ENCODE peak calls at places on chromosome 10, in seven cellular contexts. One of them, this sample, is unnamed.

GRCh38 chr10:111357859-111358258 is 281.0 kb downstream of the ADRA2A start:
- DNase-seq in mesendoderm: no peak
- DNase-seq in neuronal stem cell: no peak
- DNase-seq in IMR-90: no peak
- DNase-seq in H1: no peak
- DNase-seq in H9: no peak
- DNase-seq in trophoblast cell: no peak
- DNase-seq in this sample: no peak

GRCh38 chr10:97016728-97017473 is 168.9 kb downstream of the SLIT1 start:
- DNase-seq in mesendoderm: no peak
- DNase-seq in neuronal stem cell: no peak
- DNase-seq in IMR-90: no peak
- DNase-seq in H1: no peak
- DNase-seq in H9: peak; percentile 20
- DNase-seq in trophoblast cell: no peak
- DNase-seq in this sample: no peak

GRCh38 chr10:43427166-43427825 is 9.6 kb upstream of the ZNF487 start:
- DNase-seq in mesendoderm: no peak
- DNase-seq in neuronal stem cell: no peak
- DNase-seq in IMR-90: no peak
- DNase-seq in H1: no peak
- DNase-seq in H9: no peak
- DNase-seq in trophoblast cell: no peak
- DNase-seq in this sample: no peak

GRCh38 chr10:107653832-107654287 is 489.4 kb upstream of the SORCS1 start:
- DNase-seq in mesendoderm: no peak
- DNase-seq in neuronal stem cell: no peak
- DNase-seq in IMR-90: peak; percentile 5
- DNase-seq in H1: no peak
- DNase-seq in H9: no peak
- DNase-seq in trophoblast cell: peak; percentile 6
- DNase-seq in this sample: peak; percentile 65

GRCh38 chr10:93280121-93280698 is 201.9 kb downstream of the MYOF start:
- DNase-seq in mesendoderm: no peak
- DNase-seq in neuronal stem cell: no peak
- DNase-seq in IMR-90: no peak
- DNase-seq in H1: peak; percentile 82
- DNase-seq in H9: peak; percentile 65
- DNase-seq in trophoblast cell: no peak
- DNase-seq in this sample: no peak

GRCh38 chr10:4066581-4067403 is 281.8 kb upstream of the KLF6 start:
- DNase-seq in mesendoderm: no peak
- DNase-seq in neuronal stem cell: no peak
- DNase-seq in IMR-90: no peak
- DNase-seq in H1: no peak
- DNase-seq in H9: no peak
- DNase-seq in trophoblast cell: no peak
- DNase-seq in this sample: no peak

GRCh38 chr10:106043833-106044232 is 1120.7 kb downstream of the SORCS1 start:
- DNase-seq in mesendoderm: peak; percentile 8
- DNase-seq in neuronal stem cell: no peak
- DNase-seq in IMR-90: peak; percentile 2
- DNase-seq in H1: no peak
- DNase-seq in H9: no peak
- DNase-seq in trophoblast cell: no peak
- DNase-seq in this sample: peak; percentile 2

GRCh38 chr10:19946245-19946644 is 130.0 kb downstream of the PLXDC2 start:
- DNase-seq in mesendoderm: no peak
- DNase-seq in neuronal stem cell: no peak
- DNase-seq in IMR-90: no peak
- DNase-seq in H1: no peak
- DNase-seq in H9: no peak
- DNase-seq in trophoblast cell: no peak
- DNase-seq in this sample: no peak

GRCh38 chr10:13891542-13892431 is 305.0 kb downstream of the PRPF18 start:
- DNase-seq in mesendoderm: peak; percentile 79
- DNase-seq in neuronal stem cell: peak; percentile 36
- DNase-seq in IMR-90: no peak
- DNase-seq in H1: peak; percentile 67
- DNase-seq in H9: no peak
- DNase-seq in trophoblast cell: peak; percentile 83
- DNase-seq in this sample: no peak

GRCh38 chr10:30816144-30816811 is 186.7 kb upstream of the LYZL2 start:
- DNase-seq in mesendoderm: no peak
- DNase-seq in neuronal stem cell: no peak
- DNase-seq in IMR-90: no peak
- DNase-seq in H1: no peak
- DNase-seq in H9: no peak
- DNase-seq in trophoblast cell: no peak
- DNase-seq in this sample: no peak

GRCh38 chr10:113042961-113043360 is 92.9 kb downstream of the TCF7L2 start:
- DNase-seq in mesendoderm: no peak
- DNase-seq in neuronal stem cell: no peak
- DNase-seq in IMR-90: no peak
- DNase-seq in H1: no peak
- DNase-seq in H9: no peak
- DNase-seq in trophoblast cell: no peak
- DNase-seq in this sample: no peak

GRCh38 chr10:83930-84530 is 34.9 kb upstream of the TUBB8 start:
- DNase-seq in mesendoderm: no peak
- DNase-seq in neuronal stem cell: no peak
- DNase-seq in IMR-90: no peak
- DNase-seq in H1: no peak
- DNase-seq in H9: no peak
- DNase-seq in trophoblast cell: no peak
- DNase-seq in this sample: no peak

GRCh38 chr10:124221356-124222297 is 128.2 kb upstream of the CHST15 start:
- DNase-seq in mesendoderm: peak; percentile 81
- DNase-seq in neuronal stem cell: no peak
- DNase-seq in IMR-90: no peak
- DNase-seq in H1: no peak
- DNase-seq in H9: no peak
- DNase-seq in trophoblast cell: no peak
- DNase-seq in this sample: peak; percentile 71

GRCh38 chr10:58275908-58276307 is 6.9 kb downstream of the CISD1 start:
- DNase-seq in mesendoderm: peak; percentile 21
- DNase-seq in neuronal stem cell: no peak
- DNase-seq in IMR-90: peak; percentile 78
- DNase-seq in H1: no peak
- DNase-seq in H9: no peak
- DNase-seq in trophoblast cell: no peak
- DNase-seq in this sample: peak; percentile 66

GRCh38 chr10:93461807-93462178 is 20.3 kb downstream of the MYOF start:
- DNase-seq in mesendoderm: no peak
- DNase-seq in neuronal stem cell: no peak
- DNase-seq in IMR-90: peak; percentile 51
- DNase-seq in H1: no peak
- DNase-seq in H9: no peak
- DNase-seq in trophoblast cell: no peak
- DNase-seq in this sample: peak; percentile 54

GRCh38 chr10:126839094-126839761 is 66.0 kb upstream of the DOCK1 start:
- DNase-seq in mesendoderm: no peak
- DNase-seq in neuronal stem cell: no peak
- DNase-seq in IMR-90: no peak
- DNase-seq in H1: no peak
- DNase-seq in H9: no peak
- DNase-seq in trophoblast cell: no peak
- DNase-seq in this sample: no peak

GRCh38 chr10:30826679-30827078 is 197.1 kb upstream of the LYZL2 start:
- DNase-seq in mesendoderm: no peak
- DNase-seq in neuronal stem cell: no peak
- DNase-seq in IMR-90: no peak
- DNase-seq in H1: no peak
- DNase-seq in H9: no peak
- DNase-seq in trophoblast cell: no peak
- DNase-seq in this sample: no peak

GRCh38 chr10:28530751-28531150 is 2.2 kb upstream of the WAC start:
- DNase-seq in mesendoderm: no peak
- DNase-seq in neuronal stem cell: no peak
- DNase-seq in IMR-90: peak; percentile 39
- DNase-seq in H1: no peak
- DNase-seq in H9: no peak
- DNase-seq in trophoblast cell: peak; percentile 7
- DNase-seq in this sample: no peak

GRCh38 chr10:58266826-58267712 is 625 bp downstream of the IPMK start:
- DNase-seq in mesendoderm: peak; percentile 60
- DNase-seq in neuronal stem cell: peak; percentile 30
- DNase-seq in IMR-90: peak; percentile 59
- DNase-seq in H1: peak; percentile 66
- DNase-seq in H9: peak; percentile 52
- DNase-seq in trophoblast cell: peak; percentile 96
- DNase-seq in this sample: peak; percentile 86

GRCh38 chr10:114482480-114482879 is 78.2 kb upstream of the AFAP1L2 start:
- DNase-seq in mesendoderm: no peak
- DNase-seq in neuronal stem cell: no peak
- DNase-seq in IMR-90: no peak
- DNase-seq in H1: no peak
- DNase-seq in H9: no peak
- DNase-seq in trophoblast cell: no peak
- DNase-seq in this sample: no peak

GRCh38 chr10:133467286-133467911 is 13.7 kb downstream of the SCART1 start:
- DNase-seq in mesendoderm: no peak
- DNase-seq in neuronal stem cell: no peak
- DNase-seq in IMR-90: no peak
- DNase-seq in H1: no peak
- DNase-seq in H9: no peak
- DNase-seq in trophoblast cell: no peak
- DNase-seq in this sample: no peak

GRCh38 chr10:22042557-22043326 is 39.2 kb upstream of the DNAJC1 start:
- DNase-seq in mesendoderm: peak; percentile 83
- DNase-seq in neuronal stem cell: peak; percentile 9
- DNase-seq in IMR-90: no peak
- DNase-seq in H1: no peak
- DNase-seq in H9: peak; percentile 54
- DNase-seq in trophoblast cell: no peak
- DNase-seq in this sample: no peak

DNA sequence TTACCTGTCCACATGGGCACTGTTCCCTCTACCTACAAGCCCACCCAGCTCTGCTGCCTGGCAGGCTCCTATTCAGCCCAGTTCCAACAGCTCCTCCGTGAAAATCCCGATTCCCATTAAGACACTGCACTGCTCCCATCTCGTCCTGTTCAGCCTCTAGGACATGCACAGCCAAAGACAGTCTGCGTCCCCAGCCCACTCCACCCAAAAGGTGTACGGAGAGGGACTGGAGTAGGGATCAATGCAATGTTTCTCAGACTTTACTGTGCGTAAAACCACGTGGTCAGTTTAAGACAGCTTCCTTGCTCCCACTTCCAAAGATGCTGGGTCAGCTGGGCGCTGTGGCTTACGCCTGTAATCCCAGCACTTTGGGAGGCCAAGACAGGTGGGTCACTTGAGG is 19.9 kb downstream of the FGFR2 start:
- DNase-seq in mesendoderm: no peak
- DNase-seq in neuronal stem cell: no peak
- DNase-seq in IMR-90: no peak
- DNase-seq in H1: no peak
- DNase-seq in H9: no peak
- DNase-seq in trophoblast cell: no peak
- DNase-seq in this sample: no peak
- H4K8ac ChIP-seq in mesendoderm: no peak overlapping the region
- H4K8ac ChIP-seq in neuronal stem cell: no peak overlapping the region
- H4K8ac ChIP-seq in IMR-90: no peak overlapping the region
- H4K8ac ChIP-seq in H1: no peak overlapping the region
- H4K8ac ChIP-seq in H9: no peak overlapping the region
- H4K8ac ChIP-seq in trophoblast cell: no peak overlapping the region
- H4K8ac ChIP-seq in this sample: no peak overlapping the region

GRCh38 chr10:104264783-104265182 is 4.2 kb upstream of the GSTO2 start:
- DNase-seq in mesendoderm: no peak
- DNase-seq in neuronal stem cell: no peak
- DNase-seq in IMR-90: no peak
- DNase-seq in H1: no peak
- DNase-seq in H9: no peak
- DNase-seq in trophoblast cell: no peak
- DNase-seq in this sample: no peak
- H4K8ac ChIP-seq in mesendoderm: no peak overlapping the region
- H4K8ac ChIP-seq in neuronal stem cell: no peak overlapping the region
- H4K8ac ChIP-seq in IMR-90: no peak overlapping the region
- H4K8ac ChIP-seq in H1: no peak overlapping the region
- H4K8ac ChIP-seq in H9: no peak overlapping the region
- H4K8ac ChIP-seq in trophoblast cell: no peak overlapping the region
- H4K8ac ChIP-seq in this sample: no peak overlapping the region

GRCh38 chr10:7776777-7777176 is 11.0 kb downstream of the KIN start:
- DNase-seq in mesendoderm: no peak
- DNase-seq in neuronal stem cell: no peak
- DNase-seq in IMR-90: no peak
- DNase-seq in H1: no peak
- DNase-seq in H9: no peak
- DNase-seq in trophoblast cell: no peak
- DNase-seq in this sample: no peak

GRCh38 chr10:7768417-7768816 is 19.4 kb downstream of the KIN start:
- DNase-seq in mesendoderm: no peak
- DNase-seq in neuronal stem cell: no peak
- DNase-seq in IMR-90: no peak
- DNase-seq in H1: no peak
- DNase-seq in H9: no peak
- DNase-seq in trophoblast cell: no peak
- DNase-seq in this sample: no peak

GRCh38 chr10:7773845-7774801 is 13.7 kb downstream of the KIN start:
- DNase-seq in mesendoderm: no peak
- DNase-seq in neuronal stem cell: no peak
- DNase-seq in IMR-90: no peak
- DNase-seq in H1: no peak
- DNase-seq in H9: no peak
- DNase-seq in trophoblast cell: no peak
- DNase-seq in this sample: no peak
- H4K8ac ChIP-seq in mesendoderm: no peak overlapping the region
- H4K8ac ChIP-seq in neuronal stem cell: no peak overlapping the region
- H4K8ac ChIP-seq in IMR-90: no peak overlapping the region
- H4K8ac ChIP-seq in H1: no peak overlapping the region
- H4K8ac ChIP-seq in H9: no peak overlapping the region
- H4K8ac ChIP-seq in trophoblast cell: no peak overlapping the region
- H4K8ac ChIP-seq in this sample: no peak overlapping the region

GRCh38 chr10:95275726-95276366 is 15.0 kb downstream of the PDLIM1 start:
- DNase-seq in mesendoderm: no peak
- DNase-seq in neuronal stem cell: no peak
- DNase-seq in IMR-90: peak; percentile 83
- DNase-seq in H1: no peak
- DNase-seq in H9: no peak
- DNase-seq in trophoblast cell: no peak
- DNase-seq in this sample: peak; percentile 51
- H4K8ac ChIP-seq in mesendoderm: no peak overlapping the region
- H4K8ac ChIP-seq in neuronal stem cell: no peak overlapping the region
- H4K8ac ChIP-seq in IMR-90: no peak overlapping the region
- H4K8ac ChIP-seq in H1: no peak overlapping the region
- H4K8ac ChIP-seq in H9: no peak overlapping the region
- H4K8ac ChIP-seq in trophoblast cell: no peak overlapping the region
- H4K8ac ChIP-seq in this sample: no peak overlapping the region